ENCODE peak calls at places on chromosomes 5 and 9, in four cellular contexts. One of them, this sample, is unnamed.
A peak's percentile ranks its signal among the peaks of the same experiment; 100 is the strongest.

GRCh38 chr5:56177134-56177533 is 56.0 kb downstream of the ANKRD55 start:
- DNase-seq in PC-3: no peak
- DNase-seq in neuronal stem cell: no peak
- DNase-seq in K562: no peak
- DNase-seq in this sample: no peak

GRCh38 chr9:98992885-98993569 is 49.3 kb downstream of the COL15A1 start:
- DNase-seq in PC-3: no peak
- DNase-seq in neuronal stem cell: no peak
- DNase-seq in K562: no peak
- DNase-seq in this sample: no peak

GRCh38 chr9:87381050-87381711 is 116.5 kb upstream of the DAPK1 start:
- DNase-seq in PC-3: no peak
- DNase-seq in neuronal stem cell: no peak
- DNase-seq in K562: no peak
- DNase-seq in this sample: peak; percentile 47

GRCh38 chr9:131228988-131229387 is 47.3 kb downstream of the FAM78A start:
- DNase-seq in PC-3: no peak
- DNase-seq in neuronal stem cell: no peak
- DNase-seq in K562: no peak
- DNase-seq in this sample: peak; percentile 20

GRCh38 chr5:89728750-89729149 is 680.8 kb downstream of the CETN3 start:
- DNase-seq in PC-3: no peak
- DNase-seq in neuronal stem cell: no peak
- DNase-seq in K562: no peak
- DNase-seq in this sample: no peak

GRCh38 chr5:127392762-127393161 is 102.2 kb downstream of the MEGF10 start:
- DNase-seq in PC-3: no peak
- DNase-seq in neuronal stem cell: no peak
- DNase-seq in K562: no peak
- DNase-seq in this sample: no peak

GRCh38 chr9:131236761-131237160 is 39.5 kb downstream of the FAM78A start:
- DNase-seq in PC-3: no peak
- DNase-seq in neuronal stem cell: no peak
- DNase-seq in K562: no peak
- DNase-seq in this sample: no peak

GRCh38 chr9:30075451-30076199 is 2308.8 kb upstream of the ACO1 start:
- DNase-seq in PC-3: peak; percentile 80
- DNase-seq in neuronal stem cell: no peak
- DNase-seq in K562: no peak
- DNase-seq in this sample: peak; percentile 26

GRCh38 chr5:32027717-32028321 is 146.3 kb downstream of the GOLPH3 start:
- DNase-seq in PC-3: peak; percentile 92
- DNase-seq in neuronal stem cell: peak; percentile 30
- DNase-seq in K562: no peak
- DNase-seq in this sample: peak; percentile 84

GRCh38 chr5:173314166-173314952 is 13.9 kb downstream of the STC2 start:
- DNase-seq in PC-3: no peak
- DNase-seq in neuronal stem cell: no peak
- DNase-seq in K562: no peak
- DNase-seq in this sample: no peak

GRCh38 chr5:144428326-144428725 is 257.7 kb downstream of the KCTD16 start:
- DNase-seq in PC-3: no peak
- DNase-seq in neuronal stem cell: no peak
- DNase-seq in K562: no peak
- DNase-seq in this sample: no peak

GRCh38 chr9:33220681-33221567 is 19.0 kb upstream of the SPINK4 start:
- DNase-seq in PC-3: no peak
- DNase-seq in neuronal stem cell: no peak
- DNase-seq in K562: no peak
- DNase-seq in this sample: no peak

GRCh38 chr5:33244441-33245150 is 196.2 kb upstream of the TARS1 start:
- DNase-seq in PC-3: no peak
- DNase-seq in neuronal stem cell: no peak
- DNase-seq in K562: no peak
- DNase-seq in this sample: no peak

GRCh38 chr5:31944683-31945445 is 229.3 kb downstream of the GOLPH3 start:
- DNase-seq in PC-3: no peak
- DNase-seq in neuronal stem cell: no peak
- DNase-seq in K562: no peak
- DNase-seq in this sample: no peak

GRCh38 chr9:38211002-38211401 is 142.0 kb upstream of the SHB start:
- DNase-seq in PC-3: no peak
- DNase-seq in neuronal stem cell: no peak
- DNase-seq in K562: no peak
- DNase-seq in this sample: no peak

GRCh38 chr9:82369251-82369945 is 380.8 kb downstream of the SPATA31D1 start:
- DNase-seq in PC-3: no peak
- DNase-seq in neuronal stem cell: no peak
- DNase-seq in K562: no peak
- DNase-seq in this sample: peak; percentile 17

GRCh38 chr9:13705913-13706312 is 426.4 kb upstream of the MPDZ start:
- DNase-seq in PC-3: no peak
- DNase-seq in neuronal stem cell: no peak
- DNase-seq in K562: no peak
- DNase-seq in this sample: peak; percentile 19

GRCh38 chr5:4785971-4786370 is 354.2 kb upstream of the ADAMTS16 start:
- DNase-seq in PC-3: no peak
- DNase-seq in neuronal stem cell: no peak
- DNase-seq in K562: no peak
- DNase-seq in this sample: no peak

GRCh38 chr5:131589510-131590348 is 45.3 kb downstream of the RAPGEF6 start:
- DNase-seq in PC-3: peak; percentile 41
- DNase-seq in neuronal stem cell: peak; percentile 42
- DNase-seq in K562: peak; percentile 55
- DNase-seq in this sample: peak; percentile 76

GRCh38 chr9:109311281-109311680 is 9.6 kb downstream of the EPB41L4B start:
- DNase-seq in PC-3: no peak
- DNase-seq in neuronal stem cell: no peak
- DNase-seq in K562: no peak
- DNase-seq in this sample: no peak

GRCh38 chr9:127720031-127720864 is 4.4 kb downstream of the TTC16 start:
- DNase-seq in PC-3: no peak
- DNase-seq in neuronal stem cell: no peak
- DNase-seq in K562: no peak
- DNase-seq in this sample: no peak

GRCh38 chr9:35051069-35051967 is 21.1 kb downstream of the VCP start:
- DNase-seq in PC-3: peak; percentile 61
- DNase-seq in neuronal stem cell: peak; percentile 41
- DNase-seq in K562: peak; percentile 43
- DNase-seq in this sample: peak; percentile 53

GRCh38 chr5:73709536-73710129 is 83.6 kb downstream of the ARHGEF28 start:
- DNase-seq in PC-3: peak; percentile 78
- DNase-seq in neuronal stem cell: no peak
- DNase-seq in K562: no peak
- DNase-seq in this sample: no peak

GRCh38 chr9:133237271-133237731 is 28.3 kb upstream of the OBP2B start:
- DNase-seq in PC-3: no peak
- DNase-seq in neuronal stem cell: no peak
- DNase-seq in K562: no peak
- DNase-seq in this sample: no peak

GRCh38 chr9:13992136-13992798 is 321.7 kb downstream of the NFIB start:
- DNase-seq in PC-3: peak; percentile 18
- DNase-seq in neuronal stem cell: no peak
- DNase-seq in K562: no peak
- DNase-seq in this sample: no peak

GRCh38 chr9:120705174-120705573 is 9.1 kb downstream of the MEGF9 start:
- DNase-seq in PC-3: no peak
- DNase-seq in neuronal stem cell: no peak
- DNase-seq in K562: no peak
- DNase-seq in this sample: no peak

GRCh38 chr9:76419782-76420380 is 25.7 kb upstream of the RFK start:
- DNase-seq in PC-3: peak; percentile 45
- DNase-seq in neuronal stem cell: no peak
- DNase-seq in K562: peak; percentile 16
- DNase-seq in this sample: peak; percentile 21

GRCh38 chr5:13987843-13988464 is 43.5 kb upstream of the DNAH5 start:
- DNase-seq in PC-3: peak; percentile 95
- DNase-seq in neuronal stem cell: peak; percentile 53
- DNase-seq in K562: peak; percentile 66
- DNase-seq in this sample: peak; percentile 67

DNA sequence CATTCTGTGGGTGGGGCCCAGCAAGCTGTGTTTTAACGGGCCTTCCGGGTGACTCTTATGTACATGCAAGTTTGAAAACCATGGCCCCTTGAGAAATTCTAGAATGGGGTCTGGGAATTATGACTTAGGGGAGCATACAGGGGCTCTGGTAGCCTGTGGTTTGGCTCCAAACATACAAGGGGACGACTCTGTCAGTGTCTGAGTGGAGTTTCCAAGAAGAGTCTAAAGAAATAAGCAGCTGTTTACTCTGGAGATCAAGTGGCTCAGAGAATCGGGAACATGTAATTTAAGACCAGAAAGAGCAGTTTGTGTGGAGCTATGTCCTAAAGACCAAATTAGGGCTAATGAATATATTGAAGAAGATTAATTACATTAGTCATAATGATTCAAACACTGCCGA is 177.3 kb downstream of the SLC28A3 start:
- DNase-seq in PC-3: no peak
- DNase-seq in neuronal stem cell: no peak
- DNase-seq in K562: no peak
- DNase-seq in this sample: no peak
- H2AFZ ChIP-seq in PC-3: no peak overlapping the region
- H2AFZ ChIP-seq in neuronal stem cell: no peak overlapping the region
- H2AFZ ChIP-seq in K562: peak overlapping the region; percentile 40
- H2AFZ ChIP-seq in this sample: no peak overlapping the region

GRCh38 chr5:139670369-139671095 is 22.4 kb downstream of the CXXC5 start:
- DNase-seq in PC-3: no peak
- DNase-seq in neuronal stem cell: no peak
- DNase-seq in K562: peak; percentile 53
- DNase-seq in this sample: no peak

GRCh38 chr5:139668064-139668880 is 20.1 kb downstream of the CXXC5 start:
- DNase-seq in PC-3: peak; percentile 43
- DNase-seq in neuronal stem cell: no peak
- DNase-seq in K562: peak; percentile 80
- DNase-seq in this sample: peak; percentile 35

GRCh38 chr5:139667730-139668063 is 19.5 kb downstream of the CXXC5 start:
- DNase-seq in PC-3: no peak
- DNase-seq in neuronal stem cell: no peak
- DNase-seq in K562: no peak
- DNase-seq in this sample: no peak

GRCh38 chr5:139669681-139670368 is 21.7 kb downstream of the CXXC5 start:
- DNase-seq in PC-3: no peak
- DNase-seq in neuronal stem cell: no peak
- DNase-seq in K562: peak; percentile 98
- DNase-seq in this sample: no peak

DNA sequence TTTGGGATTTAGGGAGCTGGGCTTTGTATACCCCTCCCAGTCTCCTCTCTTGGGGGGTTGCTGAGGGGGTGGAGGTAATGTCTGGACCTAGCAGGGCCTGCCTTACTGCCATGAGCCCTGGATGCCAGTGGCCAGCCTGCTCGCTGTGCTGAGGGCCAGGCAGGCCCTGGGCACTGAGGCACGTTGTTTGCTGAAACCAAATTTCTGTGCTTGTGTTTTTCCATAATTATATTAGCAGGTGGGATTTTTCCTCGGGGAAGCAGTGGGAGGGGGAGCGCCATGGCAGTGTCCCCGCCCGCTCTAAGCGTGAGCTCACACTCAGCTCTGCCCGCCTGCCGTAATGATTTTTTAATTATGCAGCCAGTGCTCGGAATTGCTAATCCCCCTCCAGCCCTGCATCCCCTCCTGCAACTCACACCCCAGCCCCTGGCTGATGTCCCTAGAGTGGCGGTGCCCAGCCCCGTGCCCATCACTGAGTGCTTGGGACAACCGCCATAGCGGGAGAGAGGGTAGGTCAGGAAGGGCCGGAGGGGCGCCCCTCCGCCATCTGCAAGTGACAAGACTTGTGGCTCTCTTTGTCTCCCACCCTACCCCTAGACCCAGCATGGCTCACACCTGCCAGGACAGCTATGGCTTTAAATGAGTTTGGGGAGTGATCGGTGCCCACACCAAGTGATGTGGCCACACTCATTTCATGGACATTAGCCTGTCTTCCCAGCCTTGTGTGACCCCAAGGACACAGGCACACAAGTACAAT is 21.0 kb downstream of the CXXC5 start:
- DNase-seq in PC-3: no peak
- DNase-seq in neuronal stem cell: no peak
- DNase-seq in K562: no peak
- DNase-seq in this sample: no peak
- H3K4me1 ChIP-seq in PC-3: peaks cover 14% of the 10 kb centered on the region
- H3K4me1 ChIP-seq in neuronal stem cell: peaks cover 42% of the 10 kb centered on the region
- H3K4me1 ChIP-seq in K562: peaks cover 87% of the 10 kb centered on the region
- H3K4me1 ChIP-seq in this sample: peaks cover 22% of the 10 kb centered on the region

DNA sequence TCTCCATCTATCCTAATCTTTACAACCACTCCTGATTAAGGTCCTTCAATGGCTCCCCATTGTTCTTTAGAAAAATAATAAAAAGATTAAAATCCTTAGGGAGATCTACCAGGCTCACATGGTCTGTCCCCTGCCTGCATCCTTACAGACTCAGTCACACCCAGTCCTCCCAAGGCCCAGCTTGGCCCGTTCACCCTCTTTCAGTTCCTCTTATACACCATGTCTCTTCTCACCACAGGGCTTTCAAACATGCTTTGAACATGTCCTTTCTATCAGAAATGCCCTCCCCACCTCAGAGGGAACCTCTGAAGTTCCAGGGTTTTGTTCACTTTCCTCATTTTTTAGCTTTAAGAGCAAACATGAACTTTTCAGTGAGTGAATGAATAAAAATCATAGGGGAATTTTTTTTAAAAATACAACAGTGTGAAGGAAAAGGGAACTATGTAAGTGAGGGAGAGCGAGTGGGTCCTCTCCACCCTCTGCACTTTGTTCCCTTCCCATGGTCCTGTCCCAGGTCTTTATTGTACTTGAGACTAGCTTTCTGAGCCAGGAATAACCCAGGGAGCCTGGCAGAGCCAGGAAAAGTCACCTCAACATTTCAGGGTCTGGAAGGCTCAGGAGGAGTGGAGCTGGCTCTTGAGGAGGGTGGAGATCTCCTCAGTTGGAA is 55.3 kb downstream of the TRPC7 start:
- DNase-seq in PC-3: no peak
- DNase-seq in neuronal stem cell: no peak
- DNase-seq in K562: no peak
- DNase-seq in this sample: no peak
- H3K4me2 ChIP-seq in PC-3: no peak overlapping the region
- H3K4me2 ChIP-seq in neuronal stem cell: no peak overlapping the region
- H3K4me2 ChIP-seq in K562: no peak overlapping the region
- H3K4me2 ChIP-seq in this sample: no peak overlapping the region

GRCh38 chr5:16413461-16413860 is 52.1 kb downstream of the ZNF622 start:
- DNase-seq in PC-3: no peak
- DNase-seq in neuronal stem cell: no peak
- DNase-seq in K562: no peak
- DNase-seq in this sample: no peak
- H2AFZ ChIP-seq in PC-3: no peak overlapping the region
- H2AFZ ChIP-seq in neuronal stem cell: no peak overlapping the region
- H2AFZ ChIP-seq in K562: no peak overlapping the region
- H2AFZ ChIP-seq in this sample: no peak overlapping the region

DNA sequence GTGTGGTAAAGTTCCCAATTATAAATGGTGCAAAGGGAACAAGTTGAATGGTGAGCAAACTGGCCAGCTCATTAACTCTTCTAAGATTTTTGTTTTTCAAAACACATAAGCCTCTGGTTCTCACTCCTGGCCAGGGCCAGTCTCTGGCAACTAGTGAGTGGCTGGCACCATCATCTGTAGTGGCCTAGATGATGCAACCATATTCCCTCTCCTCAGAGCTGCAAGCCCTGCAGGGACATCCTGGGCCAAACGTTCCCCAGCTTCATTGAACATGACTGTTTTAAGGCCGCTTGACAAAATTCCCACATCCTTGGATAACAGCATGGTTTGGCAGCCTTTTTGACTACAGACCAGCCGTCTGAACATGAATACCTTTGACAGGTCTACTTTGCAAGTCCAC is 24.0 kb downstream of the MACROH2A1 start:
- DNase-seq in PC-3: no peak
- DNase-seq in neuronal stem cell: no peak
- DNase-seq in K562: no peak
- DNase-seq in this sample: no peak
- H3K4me1 ChIP-seq in PC-3: peaks cover 7% of the 10 kb centered on the region
- H3K4me1 ChIP-seq in neuronal stem cell: peaks cover 10% of the 10 kb centered on the region
- H3K4me1 ChIP-seq in K562: no peaks in the 10 kb centered on the region
- H3K4me1 ChIP-seq in this sample: peaks cover 79% of the 10 kb centered on the region

This sample was measured in hepatocyte.